ENCODE peak calls at places on chromosomes 4 and X, in ten cellular contexts. W, Z, R, S, A, C, P, D, K and H are unnamed samples.

GRCh38 chr4:53477666-53478065 is 100.2 kb downstream of the FIP1L1 start:
- DNase-seq in W (no peak), Z (peak), R (no peak), S (no peak), A (no peak), C (no peak), P (no peak), D (no peak), K (no peak), H (no peak)

GRCh38 chr4:99300934-99301333 is 10.1 kb upstream of the ADH1A start:
- DNase-seq in W (peak), Z (peak), R (peak), S (peak), A (no peak), C (peak), P (peak), D (peak), K (peak), H (peak)

GRCh38 chrX:40099046-40099968 is 1.5 kb upstream of the BCOR start:
- DNase-seq in W (no peak), Z (no peak), R (no peak), S (peak), A (peak), C (no peak), P (no peak), D (peak), K (peak), H (no peak)

GRCh38 chr4:188130355-188130754 is 8.9 kb upstream of the TRIML1 start:
- DNase-seq in W (no peak), Z (no peak), R (no peak), S (no peak), A (no peak), C (no peak), P (no peak), D (no peak), K (no peak), H (no peak)

GRCh38 chr4:22962186-22962786 is 269.5 kb downstream of the GBA3 start:
- DNase-seq in W (no peak), Z (peak), R (peak), S (no peak), A (peak), C (peak), P (no peak), D (no peak), K (no peak), H (no peak)

GRCh38 chr4:152102184-152103000 is 341.6 kb upstream of the GATB start:
- DNase-seq in W (peak), Z (peak), R (peak), S (no peak), A (no peak), C (no peak), P (no peak), D (no peak), K (no peak), H (no peak)

GRCh38 chr4:40395908-40396806 is 61.0 kb downstream of the CHRNA9 start:
- DNase-seq in W (no peak), Z (no peak), R (peak), S (no peak), A (no peak), C (peak), P (no peak), D (peak), K (peak), H (peak)

GRCh38 chr4:19230906-19231305 is 1020.8 kb upstream of the SLIT2 start:
- DNase-seq in W (no peak), Z (no peak), R (no peak), S (no peak), A (no peak), C (no peak), P (no peak), D (no peak), K (no peak), H (no peak)

GRCh38 chr4:2135083-2135482 is 76.0 kb downstream of the NAT8L start:
- DNase-seq in W (no peak), Z (peak), R (peak), S (no peak), A (no peak), C (peak), P (no peak), D (no peak), K (no peak), H (no peak)

GRCh38 chr4:67087897-67088296 is 457.4 kb downstream of the CENPC start:
- DNase-seq in W (no peak), Z (peak), R (peak), S (no peak), A (peak), C (peak), P (no peak), D (no peak), K (peak), H (no peak)

GRCh38 chr4:1711055-1711905 is 839 bp downstream of the SLBP start:
- DNase-seq in W (no peak), Z (peak), R (peak), S (peak), A (peak), C (peak), P (no peak), D (peak), K (peak), H (no peak)

GRCh38 chr4:79237836-79238235 is 88.0 kb downstream of the NAA11 start:
- DNase-seq in W (no peak), Z (no peak), R (no peak), S (no peak), A (no peak), C (peak), P (no peak), D (no peak), K (no peak), H (no peak)

GRCh38 chr4:13160906-13161305 is 323.2 kb downstream of the RAB28 start:
- DNase-seq in W (peak), Z (peak), R (peak), S (no peak), A (no peak), C (peak), P (no peak), D (no peak), K (no peak), H (no peak)

GRCh38 chr4:101649790-101650450 is 140.6 kb upstream of the BANK1 start:
- DNase-seq in W (no peak), Z (no peak), R (peak), S (no peak), A (no peak), C (peak), P (no peak), D (no peak), K (no peak), H (peak)

GRCh38 chrX:155023907-155024833 is 1.6 kb upstream of the F8 start:
- DNase-seq in W (no peak), Z (no peak), R (no peak), S (no peak), A (no peak), C (no peak), P (no peak), D (no peak), K (no peak), H (no peak)

GRCh38 chr4:8759987-8760386 is 111.7 kb downstream of the HMX1 start:
- DNase-seq in W (no peak), Z (no peak), R (no peak), S (peak), A (no peak), C (no peak), P (no peak), D (peak), K (no peak), H (no peak)

GRCh38 chr4:156442961-156443360 is 489.3 kb upstream of the CTSO start:
- DNase-seq in W (no peak), Z (peak), R (no peak), S (no peak), A (no peak), C (no peak), P (no peak), D (no peak), K (no peak), H (no peak)

GRCh38 chrX:114930227-114930626 is 87.2 kb downstream of the IL13RA2 start:
- DNase-seq in W (no peak), Z (no peak), R (peak), S (no peak), A (no peak), C (no peak), P (no peak), D (no peak), K (no peak), H (no peak)

GRCh38 chr4:16466581-16466980 is 240.3 kb upstream of the TAPT1 start:
- DNase-seq in W (no peak), Z (no peak), R (no peak), S (no peak), A (no peak), C (no peak), P (no peak), D (no peak), K (no peak), H (no peak)

GRCh38 chrX:10617964-10618342 is 2.4 kb downstream of the MID1 start:
- DNase-seq in W (no peak), Z (peak), R (peak), S (no peak), A (no peak), C (no peak), P (no peak), D (no peak), K (no peak), H (no peak)

GRCh38 chr4:186485621-186486062 is 69.7 kb downstream of the MTNR1A start:
- DNase-seq in W (no peak), Z (peak), R (no peak), S (peak), A (no peak), C (peak), P (no peak), D (no peak), K (no peak), H (no peak)

GRCh38 chrX:75038925-75039324 is 113.7 kb upstream of the NEXMIF start:
- DNase-seq in W (no peak), Z (peak), R (peak), S (no peak), A (peak), C (peak), P (no peak), D (no peak), K (no peak), H (no peak)

GRCh38 chr4:16916719-16917337 is 18.4 kb upstream of the LDB2 start:
- DNase-seq in W (no peak), Z (no peak), R (peak), S (no peak), A (peak), C (peak), P (no peak), D (peak), K (peak), H (no peak)

GRCh38 chr4:16119981-16120380 is 36.2 kb upstream of the PROM1 start:
- DNase-seq in W (no peak), Z (no peak), R (no peak), S (no peak), A (no peak), C (no peak), P (no peak), D (no peak), K (no peak), H (no peak)

GRCh38 chr4:55116450-55116849 is 8.9 kb downstream of the KDR start:
- DNase-seq in W (no peak), Z (peak), R (peak), S (no peak), A (no peak), C (peak), P (no peak), D (no peak), K (no peak), H (no peak)

GRCh38 chr4:19187104-19187503 is 1064.6 kb upstream of the SLIT2 start:
- DNase-seq in W (peak), Z (no peak), R (peak), S (no peak), A (no peak), C (peak), P (no peak), D (no peak), K (no peak), H (no peak)

GRCh38 chr4:25844957-25845712 is 17.7 kb downstream of the SEL1L3 start:
- DNase-seq in W (no peak), Z (no peak), R (no peak), S (no peak), A (no peak), C (no peak), P (no peak), D (no peak), K (no peak), H (no peak)

GRCh38 chr4:119735136-119735770 is 106.6 kb upstream of the PDE5A start:
- DNase-seq in W (peak), Z (peak), R (peak), S (no peak), A (no peak), C (peak), P (peak), D (no peak), K (no peak), H (no peak)

GRCh38 chrX:66074920-66075879 is 35.3 kb upstream of the VSIG4 start:
- DNase-seq in W (no peak), Z (no peak), R (no peak), S (peak), A (no peak), C (no peak), P (no peak), D (no peak), K (no peak), H (no peak)
- H3K4me3 ChIP-seq in W (no peak), Z (no peak), R (no peak), S (no peak), A (no peak), C (no peak), P (no peak), D (no peak), K (no peak), H (no peak)

GRCh38 chrX:23251043-23251442 is 83.6 kb upstream of the PTCHD1 start:
- DNase-seq in W (no peak), Z (no peak), R (no peak), S (no peak), A (no peak), C (no peak), P (no peak), D (no peak), K (no peak), H (no peak)

GRCh38 chrX:23246001-23246400 is 88.6 kb upstream of the PTCHD1 start:
- DNase-seq in W (no peak), Z (no peak), R (peak), S (no peak), A (no peak), C (no peak), P (no peak), D (no peak), K (no peak), H (no peak)

GRCh38 chrX:23248187-23248586 is 86.5 kb upstream of the PTCHD1 start:
- DNase-seq in W (no peak), Z (no peak), R (no peak), S (no peak), A (no peak), C (no peak), P (no peak), D (no peak), K (no peak), H (no peak)
- TF ChIP-seq CTCF in W (no peak), Z (no peak), R (no peak), S (no peak), A (no peak), C (no peak), P (no peak), D (no peak), K (no peak), H (no peak)

GRCh38 chr4:89300060-89300459 is 7.5 kb downstream of the GPRIN3 start:
- DNase-seq in W (no peak), Z (no peak), R (no peak), S (no peak), A (no peak), C (no peak), P (no peak), D (no peak), K (no peak), H (no peak)

GRCh38 chr4:89298788-89299152 is 8.8 kb downstream of the GPRIN3 start:
- DNase-seq in W (no peak), Z (peak), R (peak), S (no peak), A (peak), C (no peak), P (no peak), D (no peak), K (no peak), H (no peak)

GRCh38 chr4:89298160-89298559 is 9.4 kb downstream of the GPRIN3 start:
- DNase-seq in W (no peak), Z (no peak), R (no peak), S (no peak), A (peak), C (no peak), P (no peak), D (no peak), K (no peak), H (no peak)

GRCh38 chr4:89300490-89300889 is 7.1 kb downstream of the GPRIN3 start:
- DNase-seq in W (no peak), Z (no peak), R (no peak), S (no peak), A (no peak), C (no peak), P (no peak), D (no peak), K (no peak), H (no peak)

GRCh38 chr4:89299153-89299789 is 8.3 kb downstream of the GPRIN3 start:
- DNase-seq in W (no peak), Z (no peak), R (no peak), S (no peak), A (peak), C (no peak), P (no peak), D (no peak), K (no peak), H (no peak)
- H3K4me3 ChIP-seq in W (no peak), Z (no peak), R (no peak), S (no peak), A (peak), C (no peak), P (no peak), D (peak), K (peak), H (peak)

GRCh38 chrX:16511776-16512400 is 138.1 kb upstream of the S100G start:
- DNase-seq in W (peak), Z (peak), R (peak), S (no peak), A (no peak), C (peak), P (no peak), D (no peak), K (no peak), H (no peak)
- TF ChIP-seq CTCF in W (no peak), Z (no peak), R (no peak), S (no peak), A (no peak), C (no peak), P (no peak), D (no peak), K (no peak), H (no peak)

DNA sequence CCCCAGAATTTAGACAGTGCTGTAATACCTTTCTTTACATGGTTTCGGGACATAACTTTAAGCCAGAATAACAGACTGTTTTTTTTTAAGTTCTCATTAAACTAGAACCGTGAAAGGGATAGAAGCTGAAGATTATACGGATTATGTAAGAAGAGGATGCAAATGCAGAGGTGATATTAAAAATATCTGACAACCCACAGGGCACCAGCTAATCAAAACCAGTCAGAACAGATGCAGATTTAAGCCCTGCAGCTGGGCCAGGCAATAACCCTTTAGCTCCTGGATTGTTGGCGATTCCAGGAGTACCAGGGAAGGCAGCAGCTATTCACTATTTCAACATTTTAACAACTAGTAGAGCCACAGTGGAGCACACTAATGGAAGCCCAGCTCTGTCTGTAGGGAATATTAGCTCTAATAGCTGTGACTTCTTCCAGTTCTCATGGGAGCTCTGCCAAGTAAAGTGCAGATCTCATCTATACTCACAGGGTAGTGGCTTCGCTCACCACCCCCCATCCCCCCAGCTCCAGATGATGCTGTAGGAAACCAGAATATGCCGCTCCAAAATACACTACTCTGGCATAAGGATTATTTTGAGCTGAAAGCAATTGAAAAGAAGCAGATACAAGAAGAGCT is 13.9 kb downstream of the SCD5 start:
- DNase-seq in W (no peak), Z (peak), R (peak), S (no peak), A (no peak), C (peak), P (no peak), D (no peak), K (no peak), H (no peak)
- H3K4me3 ChIP-seq in W (no peak), Z (peak), R (peak), S (no peak), A (no peak), C (peak), P (peak), D (no peak), K (no peak), H (no peak)

DNA sequence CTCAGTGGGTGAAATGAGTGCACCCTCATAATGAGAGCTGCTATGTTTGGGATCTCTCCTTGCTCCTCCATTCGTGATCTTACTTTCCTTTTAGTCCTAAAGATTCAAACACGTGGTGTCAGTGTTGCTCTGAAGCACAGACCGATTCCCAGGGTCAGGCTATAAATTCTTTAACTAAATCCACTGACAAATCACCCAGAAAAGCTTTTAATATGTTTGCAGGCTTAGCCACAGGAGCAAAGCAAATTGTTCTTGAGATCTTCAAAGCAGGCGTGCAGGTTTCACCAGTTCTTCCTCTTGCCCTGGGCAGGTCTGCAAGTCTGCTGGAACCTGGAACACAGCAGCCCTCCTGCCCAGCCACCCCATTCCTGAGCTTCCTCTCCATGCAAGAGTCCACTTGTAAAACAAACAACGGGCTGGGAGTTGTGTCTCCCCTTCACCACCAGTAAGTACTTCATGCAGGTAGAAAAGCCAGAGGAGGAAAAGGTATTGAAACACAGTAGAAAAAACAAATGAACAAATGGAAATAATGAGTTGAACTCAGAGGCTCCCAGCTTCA is 70.1 kb upstream of the ENPP6 start:
- DNase-seq in W (no peak), Z (peak), R (peak), S (no peak), A (peak), C (peak), P (no peak), D (no peak), K (no peak), H (peak)
- TF ChIP-seq CTCF in W (peak), Z (peak), R (peak), S (peak), A (peak), C (no peak), P (peak), D (peak), K (peak), H (no peak)

DNA sequence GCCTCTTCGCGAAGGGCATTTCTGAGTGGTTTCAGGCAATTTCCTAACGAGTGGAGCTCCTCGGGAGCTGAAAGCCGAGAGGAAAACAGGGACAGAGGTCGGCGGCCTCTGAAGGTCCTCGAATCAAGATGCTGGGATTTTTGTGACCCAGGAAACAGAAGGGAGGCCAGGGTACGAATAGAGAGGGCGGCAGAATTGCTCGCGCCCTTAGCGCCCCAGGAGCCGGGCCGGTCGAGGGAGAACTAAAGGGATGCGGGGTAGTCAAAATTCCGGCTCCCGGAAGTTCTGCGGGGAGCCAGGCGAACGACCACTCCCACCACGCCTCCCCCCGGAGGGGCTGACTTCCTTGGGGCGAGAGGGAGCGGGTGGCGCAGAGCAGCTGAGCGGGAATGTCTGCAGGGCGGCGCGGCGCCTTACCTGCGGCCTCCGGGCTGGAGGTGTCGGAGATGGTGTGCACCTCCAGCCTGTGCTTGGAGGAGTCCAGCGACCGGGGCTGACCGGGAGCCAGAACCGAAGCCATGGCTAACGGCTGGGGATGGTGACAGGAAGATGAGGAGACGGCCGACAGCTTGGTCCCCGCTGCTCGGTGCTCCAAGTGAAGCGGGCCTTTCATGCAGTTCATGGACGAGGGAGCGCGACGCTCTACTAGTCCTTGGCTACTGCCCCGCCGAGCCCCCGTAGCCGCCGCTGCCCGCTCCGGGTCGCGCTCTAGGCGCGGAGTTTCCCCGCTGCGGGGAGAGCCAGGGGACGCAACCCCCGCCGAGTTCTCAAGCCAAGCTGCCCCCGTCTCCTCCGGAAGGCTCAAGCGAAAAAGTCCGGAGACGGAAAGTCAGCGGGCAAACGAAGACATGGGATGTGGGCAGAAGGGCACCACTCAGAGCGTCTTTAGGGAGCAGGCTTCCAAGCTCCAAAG is 782 bp downstream of the PITX2 start:
- DNase-seq in W (no peak), Z (no peak), R (no peak), S (no peak), A (peak), C (no peak), P (no peak), D (no peak), K (no peak), H (no peak)
- H3K4me3 ChIP-seq in W (peak), Z (peak), R (peak), S (peak), A (peak), C (peak), P (peak), D (peak), K (peak), H (peak)